ENCODE peak calls at places on chromosomes 5 and 9, in nine cellular contexts. One of them, this sample, is unnamed.

GRCh38 chr9:110531776-110532175 is 47.8 kb downstream of the SVEP1 start:
- DNase-seq in ecto neural progenitor cell: no peak
- DNase-seq in fibroblast of gingiva: no peak
- DNase-seq in NCI-H460: no peak
- DNase-seq in fibroblast of the aortic adventitia: peak; percentile 66
- DNase-seq in ACHN: no peak
- DNase-seq in Caki2: no peak
- DNase-seq in tibial artery: no peak
- DNase-seq in activated T-helper 1 cell treated with anti-CD3 and anti-CD28 coated beads, Interleukin-2, amount 50 U/mL, for 16 hours: no peak
- DNase-seq in this sample: no peak

GRCh38 chr5:67267522-67268232 is 71.1 kb upstream of the CD180 start:
- DNase-seq in ecto neural progenitor cell: peak; percentile 60
- DNase-seq in fibroblast of gingiva: peak; percentile 21
- DNase-seq in NCI-H460: no peak
- DNase-seq in fibroblast of the aortic adventitia: no peak
- DNase-seq in ACHN: no peak
- DNase-seq in Caki2: no peak
- DNase-seq in tibial artery: peak; percentile 33
- DNase-seq in activated T-helper 1 cell treated with anti-CD3 and anti-CD28 coated beads, Interleukin-2, amount 50 U/mL, for 16 hours: no peak
- DNase-seq in this sample: no peak

GRCh38 chr5:150764530-150764929 is 5.7 kb upstream of the DCTN4 start:
- DNase-seq in ecto neural progenitor cell: no peak
- DNase-seq in fibroblast of gingiva: no peak
- DNase-seq in NCI-H460: no peak
- DNase-seq in fibroblast of the aortic adventitia: no peak
- DNase-seq in ACHN: no peak
- DNase-seq in Caki2: no peak
- DNase-seq in tibial artery: no peak
- DNase-seq in activated T-helper 1 cell treated with anti-CD3 and anti-CD28 coated beads, Interleukin-2, amount 50 U/mL, for 16 hours: no peak
- DNase-seq in this sample: no peak

GRCh38 chr9:98227883-98228282 is 27.6 kb downstream of the TBC1D2 start:
- DNase-seq in ecto neural progenitor cell: no peak
- DNase-seq in fibroblast of gingiva: no peak
- DNase-seq in NCI-H460: no peak
- DNase-seq in fibroblast of the aortic adventitia: no peak
- DNase-seq in ACHN: no peak
- DNase-seq in Caki2: no peak
- DNase-seq in tibial artery: no peak
- DNase-seq in activated T-helper 1 cell treated with anti-CD3 and anti-CD28 coated beads, Interleukin-2, amount 50 U/mL, for 16 hours: no peak
- DNase-seq in this sample: no peak

GRCh38 chr9:126630458-126631237 is 16.9 kb downstream of the LMX1B start:
- DNase-seq in ecto neural progenitor cell: no peak
- DNase-seq in fibroblast of gingiva: no peak
- DNase-seq in NCI-H460: no peak
- DNase-seq in fibroblast of the aortic adventitia: no peak
- DNase-seq in ACHN: peak; percentile 77
- DNase-seq in Caki2: peak; percentile 83
- DNase-seq in tibial artery: no peak
- DNase-seq in activated T-helper 1 cell treated with anti-CD3 and anti-CD28 coated beads, Interleukin-2, amount 50 U/mL, for 16 hours: no peak
- DNase-seq in this sample: no peak

GRCh38 chr9:36833954-36834353 is 200.1 kb downstream of the PAX5 start:
- DNase-seq in ecto neural progenitor cell: no peak
- DNase-seq in fibroblast of gingiva: no peak
- DNase-seq in NCI-H460: no peak
- DNase-seq in fibroblast of the aortic adventitia: no peak
- DNase-seq in ACHN: no peak
- DNase-seq in Caki2: no peak
- DNase-seq in tibial artery: no peak
- DNase-seq in activated T-helper 1 cell treated with anti-CD3 and anti-CD28 coated beads, Interleukin-2, amount 50 U/mL, for 16 hours: no peak
- DNase-seq in this sample: peak; percentile 22

GRCh38 chr5:33738097-33738496 is 153.7 kb downstream of the ADAMTS12 start:
- DNase-seq in ecto neural progenitor cell: no peak
- DNase-seq in fibroblast of gingiva: no peak
- DNase-seq in NCI-H460: no peak
- DNase-seq in fibroblast of the aortic adventitia: no peak
- DNase-seq in ACHN: no peak
- DNase-seq in Caki2: no peak
- DNase-seq in tibial artery: no peak
- DNase-seq in activated T-helper 1 cell treated with anti-CD3 and anti-CD28 coated beads, Interleukin-2, amount 50 U/mL, for 16 hours: no peak
- DNase-seq in this sample: no peak

GRCh38 chr5:8081179-8081578 is 212.2 kb downstream of the MTRR start:
- DNase-seq in ecto neural progenitor cell: no peak
- DNase-seq in fibroblast of gingiva: no peak
- DNase-seq in NCI-H460: no peak
- DNase-seq in fibroblast of the aortic adventitia: no peak
- DNase-seq in ACHN: no peak
- DNase-seq in Caki2: no peak
- DNase-seq in tibial artery: no peak
- DNase-seq in activated T-helper 1 cell treated with anti-CD3 and anti-CD28 coated beads, Interleukin-2, amount 50 U/mL, for 16 hours: no peak
- DNase-seq in this sample: no peak

GRCh38 chr5:18314192-18314778 is 680.0 kb downstream of the TAF11L14 start:
- DNase-seq in ecto neural progenitor cell: no peak
- DNase-seq in fibroblast of gingiva: peak; percentile 7
- DNase-seq in NCI-H460: peak; percentile 36
- DNase-seq in fibroblast of the aortic adventitia: peak; percentile 47
- DNase-seq in ACHN: peak; percentile 8
- DNase-seq in Caki2: no peak
- DNase-seq in tibial artery: no peak
- DNase-seq in activated T-helper 1 cell treated with anti-CD3 and anti-CD28 coated beads, Interleukin-2, amount 50 U/mL, for 16 hours: no peak
- DNase-seq in this sample: peak; percentile 50

GRCh38 chr5:143355710-143356109 is 47.8 kb downstream of the NR3C1 start:
- DNase-seq in ecto neural progenitor cell: no peak
- DNase-seq in fibroblast of gingiva: peak; percentile 76
- DNase-seq in NCI-H460: peak; percentile 91
- DNase-seq in fibroblast of the aortic adventitia: peak; percentile 95
- DNase-seq in ACHN: peak; percentile 84
- DNase-seq in Caki2: peak; percentile 65
- DNase-seq in tibial artery: peak; percentile 61
- DNase-seq in activated T-helper 1 cell treated with anti-CD3 and anti-CD28 coated beads, Interleukin-2, amount 50 U/mL, for 16 hours: peak; percentile 26
- DNase-seq in this sample: peak; percentile 97

GRCh38 chr5:176739461-176740051 is 70.8 kb upstream of the UNC5A start:
- DNase-seq in ecto neural progenitor cell: peak; percentile 61
- DNase-seq in fibroblast of gingiva: no peak
- DNase-seq in NCI-H460: no peak
- DNase-seq in fibroblast of the aortic adventitia: no peak
- DNase-seq in ACHN: no peak
- DNase-seq in Caki2: no peak
- DNase-seq in tibial artery: no peak
- DNase-seq in activated T-helper 1 cell treated with anti-CD3 and anti-CD28 coated beads, Interleukin-2, amount 50 U/mL, for 16 hours: no peak
- DNase-seq in this sample: no peak

GRCh38 chr9:108933231-108933630 is 693 bp downstream of the ELP1 start:
- DNase-seq in ecto neural progenitor cell: no peak
- DNase-seq in fibroblast of gingiva: peak; percentile 5
- DNase-seq in NCI-H460: no peak
- DNase-seq in fibroblast of the aortic adventitia: peak; percentile 24
- DNase-seq in ACHN: peak; percentile 25
- DNase-seq in Caki2: no peak
- DNase-seq in tibial artery: no peak
- DNase-seq in activated T-helper 1 cell treated with anti-CD3 and anti-CD28 coated beads, Interleukin-2, amount 50 U/mL, for 16 hours: no peak
- DNase-seq in this sample: peak; percentile 49

GRCh38 chr9:68979538-68980314 is 34.2 kb downstream of the PRKACG start:
- DNase-seq in ecto neural progenitor cell: no peak
- DNase-seq in fibroblast of gingiva: no peak
- DNase-seq in NCI-H460: no peak
- DNase-seq in fibroblast of the aortic adventitia: no peak
- DNase-seq in ACHN: no peak
- DNase-seq in Caki2: no peak
- DNase-seq in tibial artery: no peak
- DNase-seq in activated T-helper 1 cell treated with anti-CD3 and anti-CD28 coated beads, Interleukin-2, amount 50 U/mL, for 16 hours: no peak
- DNase-seq in this sample: no peak

GRCh38 chr5:143341807-143342570 is 61.5 kb downstream of the NR3C1 start:
- DNase-seq in ecto neural progenitor cell: no peak
- DNase-seq in fibroblast of gingiva: peak; percentile 54
- DNase-seq in NCI-H460: peak; percentile 58
- DNase-seq in fibroblast of the aortic adventitia: peak; percentile 83
- DNase-seq in ACHN: peak; percentile 37
- DNase-seq in Caki2: no peak
- DNase-seq in tibial artery: no peak
- DNase-seq in activated T-helper 1 cell treated with anti-CD3 and anti-CD28 coated beads, Interleukin-2, amount 50 U/mL, for 16 hours: no peak
- DNase-seq in this sample: peak; percentile 77

GRCh38 chr5:168312606-168313297 is 21.3 kb downstream of the WWC1 start:
- DNase-seq in ecto neural progenitor cell: no peak
- DNase-seq in fibroblast of gingiva: no peak
- DNase-seq in NCI-H460: no peak
- DNase-seq in fibroblast of the aortic adventitia: no peak
- DNase-seq in ACHN: peak; percentile 75
- DNase-seq in Caki2: peak; percentile 80
- DNase-seq in tibial artery: no peak
- DNase-seq in activated T-helper 1 cell treated with anti-CD3 and anti-CD28 coated beads, Interleukin-2, amount 50 U/mL, for 16 hours: no peak
- DNase-seq in this sample: peak; percentile 57

GRCh38 chr5:166370928-166371690 is 1920.3 kb upstream of the WWC1 start:
- DNase-seq in ecto neural progenitor cell: no peak
- DNase-seq in fibroblast of gingiva: no peak
- DNase-seq in NCI-H460: peak; percentile 25
- DNase-seq in fibroblast of the aortic adventitia: peak; percentile 4
- DNase-seq in ACHN: peak; percentile 33
- DNase-seq in Caki2: peak; percentile 14
- DNase-seq in tibial artery: no peak
- DNase-seq in activated T-helper 1 cell treated with anti-CD3 and anti-CD28 coated beads, Interleukin-2, amount 50 U/mL, for 16 hours: no peak
- DNase-seq in this sample: peak; percentile 5

GRCh38 chr9:14183001-14183400 is 130.9 kb downstream of the NFIB start:
- DNase-seq in ecto neural progenitor cell: no peak
- DNase-seq in fibroblast of gingiva: no peak
- DNase-seq in NCI-H460: no peak
- DNase-seq in fibroblast of the aortic adventitia: no peak
- DNase-seq in ACHN: no peak
- DNase-seq in Caki2: no peak
- DNase-seq in tibial artery: no peak
- DNase-seq in activated T-helper 1 cell treated with anti-CD3 and anti-CD28 coated beads, Interleukin-2, amount 50 U/mL, for 16 hours: no peak
- DNase-seq in this sample: no peak

GRCh38 chr9:116055536-116055935 is 98.1 kb upstream of the PAPPA start:
- DNase-seq in ecto neural progenitor cell: no peak
- DNase-seq in fibroblast of gingiva: no peak
- DNase-seq in NCI-H460: no peak
- DNase-seq in fibroblast of the aortic adventitia: no peak
- DNase-seq in ACHN: no peak
- DNase-seq in Caki2: no peak
- DNase-seq in tibial artery: no peak
- DNase-seq in activated T-helper 1 cell treated with anti-CD3 and anti-CD28 coated beads, Interleukin-2, amount 50 U/mL, for 16 hours: no peak
- DNase-seq in this sample: peak; percentile 30

GRCh38 chr9:69619233-69619632 is 52.9 kb downstream of the APBA1 start:
- DNase-seq in ecto neural progenitor cell: no peak
- DNase-seq in fibroblast of gingiva: no peak
- DNase-seq in NCI-H460: no peak
- DNase-seq in fibroblast of the aortic adventitia: no peak
- DNase-seq in ACHN: no peak
- DNase-seq in Caki2: no peak
- DNase-seq in tibial artery: no peak
- DNase-seq in activated T-helper 1 cell treated with anti-CD3 and anti-CD28 coated beads, Interleukin-2, amount 50 U/mL, for 16 hours: no peak
- DNase-seq in this sample: no peak

GRCh38 chr5:28473531-28474107 is 1435.2 kb upstream of the CDH9 start:
- DNase-seq in ecto neural progenitor cell: no peak
- DNase-seq in fibroblast of gingiva: no peak
- DNase-seq in NCI-H460: peak; percentile 25
- DNase-seq in fibroblast of the aortic adventitia: peak; percentile 0
- DNase-seq in ACHN: no peak
- DNase-seq in Caki2: no peak
- DNase-seq in tibial artery: no peak
- DNase-seq in activated T-helper 1 cell treated with anti-CD3 and anti-CD28 coated beads, Interleukin-2, amount 50 U/mL, for 16 hours: no peak
- DNase-seq in this sample: peak; percentile 19

GRCh38 chr9:110404473-110404872 is 66.8 kb upstream of the TXNDC8 start:
- DNase-seq in ecto neural progenitor cell: no peak
- DNase-seq in fibroblast of gingiva: no peak
- DNase-seq in NCI-H460: no peak
- DNase-seq in fibroblast of the aortic adventitia: no peak
- DNase-seq in ACHN: no peak
- DNase-seq in Caki2: no peak
- DNase-seq in tibial artery: no peak
- DNase-seq in activated T-helper 1 cell treated with anti-CD3 and anti-CD28 coated beads, Interleukin-2, amount 50 U/mL, for 16 hours: no peak
- DNase-seq in this sample: no peak

GRCh38 chr5:41728281-41728680 is 141.9 kb downstream of the OXCT1 start:
- DNase-seq in ecto neural progenitor cell: no peak
- DNase-seq in fibroblast of gingiva: no peak
- DNase-seq in NCI-H460: no peak
- DNase-seq in fibroblast of the aortic adventitia: no peak
- DNase-seq in ACHN: no peak
- DNase-seq in Caki2: no peak
- DNase-seq in tibial artery: no peak
- DNase-seq in activated T-helper 1 cell treated with anti-CD3 and anti-CD28 coated beads, Interleukin-2, amount 50 U/mL, for 16 hours: no peak
- DNase-seq in this sample: no peak

GRCh38 chr9:104794070-104794469 is 30.1 kb downstream of the NIPSNAP3B start:
- DNase-seq in ecto neural progenitor cell: no peak
- DNase-seq in fibroblast of gingiva: no peak
- DNase-seq in NCI-H460: no peak
- DNase-seq in fibroblast of the aortic adventitia: no peak
- DNase-seq in ACHN: no peak
- DNase-seq in Caki2: no peak
- DNase-seq in tibial artery: no peak
- DNase-seq in activated T-helper 1 cell treated with anti-CD3 and anti-CD28 coated beads, Interleukin-2, amount 50 U/mL, for 16 hours: no peak
- DNase-seq in this sample: no peak

This sample was measured in ELR.